ENCODE peak calls at places on chromosomes 16 and 17, in eight cellular contexts. G is glutamatergic neuron, J is sciatic nerve, L is neural crest cell, R is AG09309, Y is head of caudate nucleus, O is germinal center, M is hippocampal formation. D is an unnamed sample.

GRCh38 chr16:88649924-88650748 is 717 bp downstream of the CYBA start:
- DNase-seq in O (peak), L (no peak), G (no peak), Y (no peak), J (peak), R (no peak), M (no peak), D (no peak)

GRCh38 chr17:65918921-65919546 is 272.9 kb downstream of the CEP112 start:
- DNase-seq in O (no peak), R (no peak), M (no peak), Y (no peak), G (no peak), L (no peak), J (no peak), D (no peak)

GRCh38 chr16:26614102-26614864 is 452.4 kb upstream of the C16orf82 start:
- DNase-seq in G (no peak), L (peak), J (no peak), Y (no peak), M (no peak), O (no peak), R (no peak), D (no peak)

GRCh38 chr16:66523861-66524354 is 26.0 kb downstream of the TK2 start:
- DNase-seq in R (no peak), J (no peak), O (peak), G (no peak), M (no peak), L (no peak), Y (no peak), D (no peak)

GRCh38 chr16:5042574-5043171 is 8.9 kb upstream of the NAGPA start:
- DNase-seq in R (no peak), M (no peak), J (no peak), O (no peak), G (no peak), L (no peak), Y (no peak), D (no peak)

GRCh38 chr16:67393111-67393789 is at the start of gene TPPP3:
- DNase-seq in R (no peak), M (peak), L (peak), G (peak), O (peak), J (peak), Y (peak), D (peak)

GRCh38 chr16:30041841-30042240 is 10.8 kb upstream of the TLCD3B start:
- DNase-seq in L (no peak), M (no peak), Y (no peak), R (no peak), O (no peak), J (no peak), G (no peak), D (no peak)

GRCh38 chr17:58538801-58539410 is 24.5 kb upstream of the MTMR4 start:
- DNase-seq in L (no peak), J (no peak), Y (no peak), O (no peak), G (no peak), M (no peak), R (no peak), D (no peak)

GRCh38 chr16:11792404-11793260 is 4.4 kb downstream of the ZC3H7A start:
- DNase-seq in M (no peak), R (no peak), G (peak), Y (no peak), J (no peak), L (no peak), O (no peak), D (no peak)

GRCh38 chr17:18093616-18094408 is 6.1 kb downstream of the DRG2 start:
- DNase-seq in J (no peak), L (no peak), R (no peak), M (no peak), Y (no peak), G (no peak), O (no peak), D (no peak)

GRCh38 chr17:80584171-80584905 is 39.7 kb downstream of the RPTOR start:
- DNase-seq in G (no peak), Y (no peak), O (no peak), M (no peak), J (no peak), R (no peak), L (no peak), D (no peak)

GRCh38 chr16:56667581-56668571 is at the start of gene MT1G:
- DNase-seq in R (no peak), M (no peak), J (no peak), O (no peak), Y (no peak), G (no peak), L (no peak), D (no peak)

GRCh38 chr17:34135841-34136240 is 119.2 kb upstream of the CCL2 start:
- DNase-seq in O (no peak), G (no peak), L (no peak), Y (no peak), R (no peak), M (no peak), J (no peak), D (no peak)

GRCh38 chr16:53207810-53208752 is 153.3 kb downstream of the CHD9 start:
- DNase-seq in M (peak), R (peak), Y (peak), G (peak), L (peak), O (peak), J (no peak), D (peak)

GRCh38 chr17:46194393-46195216 is 1.4 kb upstream of the KANSL1 start:
- DNase-seq in G (no peak), M (peak), O (peak), R (no peak), L (no peak), Y (no peak), J (no peak), D (no peak)

GRCh38 chr16:69448470-69449193 is 24.2 kb downstream of the CYB5B start:
- DNase-seq in M (peak), G (no peak), R (peak), L (no peak), Y (no peak), O (no peak), J (no peak), D (no peak)

GRCh38 chr16:21300309-21301167 is 22.4 kb upstream of the CRYM start:
- DNase-seq in Y (peak), R (peak), G (peak), L (peak), M (peak), O (peak), J (peak), D (peak)

GRCh38 chr17:13888043-13888442 is 181.3 kb upstream of the COX10 start:
- DNase-seq in J (peak), M (no peak), L (no peak), O (no peak), Y (peak), G (peak), R (no peak), D (no peak)